ENCODE peak calls at places on chromosomes 5 and 9, in five cellular contexts. One of them, this sample, is unnamed.

GRCh38 chr9:76162109-76162730 is 232.0 kb downstream of the RFK start:
- DNase-seq in DMS 273 treated with DMSO at 0.1 percent for 48 hours: no peak
- DNase-seq in bronchial epithelial cell: no peak
- DNase-seq in lower lobe of right lung: no peak
- DNase-seq in globus pallidus: no peak
- DNase-seq in this sample: no peak

GRCh38 chr9:125633116-125633743 is 73.8 kb downstream of the MAPKAP1 start:
- DNase-seq in DMS 273 treated with DMSO at 0.1 percent for 48 hours: no peak
- DNase-seq in bronchial epithelial cell: no peak
- DNase-seq in lower lobe of right lung: no peak
- DNase-seq in globus pallidus: no peak
- DNase-seq in this sample: no peak

GRCh38 chr5:125134216-125135081 is 388.0 kb upstream of the ZNF608 start:
- DNase-seq in DMS 273 treated with DMSO at 0.1 percent for 48 hours: no peak
- DNase-seq in bronchial epithelial cell: peak; percentile 40
- DNase-seq in lower lobe of right lung: no peak
- DNase-seq in globus pallidus: no peak
- DNase-seq in this sample: peak; percentile 99

GRCh38 chr9:106869458-106869857 is 6.5 kb downstream of the ZNF462 start:
- DNase-seq in DMS 273 treated with DMSO at 0.1 percent for 48 hours: no peak
- DNase-seq in bronchial epithelial cell: peak; percentile 26
- DNase-seq in lower lobe of right lung: no peak
- DNase-seq in globus pallidus: no peak
- DNase-seq in this sample: no peak

GRCh38 chr9:27413507-27414214 is 110.4 kb upstream of the IFNK start:
- DNase-seq in DMS 273 treated with DMSO at 0.1 percent for 48 hours: peak; percentile 89
- DNase-seq in bronchial epithelial cell: no peak
- DNase-seq in lower lobe of right lung: no peak
- DNase-seq in globus pallidus: no peak
- DNase-seq in this sample: no peak

GRCh38 chr5:76482961-76483360 is 79.9 kb downstream of the IQGAP2 start:
- DNase-seq in DMS 273 treated with DMSO at 0.1 percent for 48 hours: no peak
- DNase-seq in bronchial epithelial cell: no peak
- DNase-seq in lower lobe of right lung: no peak
- DNase-seq in globus pallidus: no peak
- DNase-seq in this sample: no peak

GRCh38 chr5:6713274-6714181 is at the start of gene TENT4A:
- DNase-seq in DMS 273 treated with DMSO at 0.1 percent for 48 hours: no peak
- DNase-seq in bronchial epithelial cell: no peak
- DNase-seq in lower lobe of right lung: peak; percentile 76
- DNase-seq in globus pallidus: peak; percentile 26
- DNase-seq in this sample: no peak

GRCh38 chr5:151141535-151141934 is 16.0 kb downstream of the ANXA6 start:
- DNase-seq in DMS 273 treated with DMSO at 0.1 percent for 48 hours: no peak
- DNase-seq in bronchial epithelial cell: peak; percentile 47
- DNase-seq in lower lobe of right lung: no peak
- DNase-seq in globus pallidus: no peak
- DNase-seq in this sample: no peak